ENCODE peak calls at places on chromosomes 1 and 21, in seven cellular contexts. V is A549, I is hepatocyte, A is mammary epithelial cell, U is body of pancreas, F is psoas muscle, G is HCT116. L is an unnamed sample. For H3K4me1, the result is how much of the 10 kb centered on the place peaks cover.

GRCh38 chr21:15061747-15062146 is 3.1 kb downstream of the NRIP1 start:
- DNase-seq in V (no peak), I (no peak), A (no peak), U (no peak), F (no peak), G (no peak), L (no peak)

GRCh38 chr1:111424281-111424680 is 3.3 kb downstream of the OVGP1 start:
- DNase-seq in V (no peak), I (no peak), A (no peak), U (no peak), F (no peak), G (no peak), L (no peak)

GRCh38 chr1:156886583-156887302 is 6.8 kb upstream of the PEAR1 start:
- DNase-seq in V (no peak), I (no peak), A (no peak), U (no peak), F (no peak), G (no peak), L (no peak)

GRCh38 chr1:197776348-197777082 is 1.2 kb upstream of the DENND1B start:
- DNase-seq in V (no peak), I (no peak), A (peak), U (no peak), F (no peak), G (peak), L (no peak)

GRCh38 chr1:96306809-96307208 is 414.8 kb upstream of the PTBP2 start:
- DNase-seq in V (no peak), I (no peak), A (peak), U (no peak), F (no peak), G (no peak), L (no peak)

GRCh38 chr1:153312569-153313186 is at the start of gene PGLYRP3:
- DNase-seq in V (no peak), I (no peak), A (peak), U (no peak), F (no peak), G (peak), L (no peak)

GRCh38 chr21:43858806-43859648 is 6.0 kb upstream of the AGPAT3 start:
- DNase-seq in V (no peak), I (no peak), A (no peak), U (no peak), F (no peak), G (no peak), L (no peak)

GRCh38 chr1:175338447-175339135 is 146.0 kb upstream of the KIAA0040 start:
- DNase-seq in V (peak), I (peak), A (no peak), U (peak), F (no peak), G (peak), L (no peak)

GRCh38 chr1:153842006-153842471 is 66.8 kb downstream of the SLC27A3 start:
- DNase-seq in V (no peak), I (no peak), A (no peak), U (no peak), F (no peak), G (no peak), L (no peak)

GRCh38 chr21:32448803-32449594 is 36.5 kb downstream of the EVA1C start:
- DNase-seq in V (no peak), I (no peak), A (no peak), U (no peak), F (no peak), G (no peak), L (no peak)

GRCh38 chr1:171292799-171293198 is 21.2 kb upstream of the FMO4 start:
- DNase-seq in V (no peak), I (no peak), A (no peak), U (no peak), F (no peak), G (no peak), L (no peak)

GRCh38 chr21:42561742-42562141 is 48.1 kb downstream of the SLC37A1 start:
- DNase-seq in V (no peak), I (peak), A (no peak), U (peak), F (no peak), G (no peak), L (no peak)

GRCh38 chr1:228836954-228837481 is 101.7 kb downstream of the RHOU start:
- DNase-seq in V (no peak), I (peak), A (no peak), U (no peak), F (no peak), G (no peak), L (peak)

GRCh38 chr1:20729155-20729931 is 3.2 kb downstream of the SH2D5 start:
- DNase-seq in V (no peak), I (no peak), A (no peak), U (no peak), F (no peak), G (no peak), L (no peak)

GRCh38 chr21:35575280-35575915 is 484.9 kb downstream of the SETD4 start:
- DNase-seq in V (no peak), I (no peak), A (peak), U (no peak), F (no peak), G (no peak), L (no peak)

GRCh38 chr1:27887215-27888035 is 15.1 kb downstream of the THEMIS2 start:
- DNase-seq in V (no peak), I (no peak), A (no peak), U (no peak), F (no peak), G (no peak), L (no peak)

GRCh38 chr1:76949503-76949902 is 82.2 kb downstream of the ST6GALNAC5 start:
- DNase-seq in V (no peak), I (no peak), A (peak), U (no peak), F (no peak), G (no peak), L (no peak)

GRCh38 chr1:33925586-33925985 is 61.7 kb downstream of the HMGB4 start:
- DNase-seq in V (no peak), I (no peak), A (no peak), U (no peak), F (no peak), G (peak), L (no peak)

GRCh38 chr1:168467452-168467851 is 76.3 kb downstream of the XCL2 start:
- DNase-seq in V (no peak), I (no peak), A (no peak), U (no peak), F (no peak), G (no peak), L (no peak)

GRCh38 chr1:85495556-85495955 is 30.6 kb upstream of the DDAH1 start:
- DNase-seq in V (peak), I (no peak), A (peak), U (peak), F (peak), G (peak), L (peak)

GRCh38 chr1:2459757-2460156 is 16.3 kb upstream of the PLCH2 start:
- DNase-seq in V (no peak), I (peak), A (no peak), U (peak), F (peak), G (no peak), L (no peak)

GRCh38 chr1:46538147-46538546 is 13.3 kb downstream of the KNCN start:
- DNase-seq in V (no peak), I (no peak), A (no peak), U (no peak), F (no peak), G (no peak), L (no peak)

GRCh38 chr1:207892764-207893163 is 18.2 kb downstream of the CD34 start:
- DNase-seq in V (no peak), I (no peak), A (no peak), U (no peak), F (no peak), G (no peak), L (no peak)

GRCh38 chr21:31282095-31282709 is 61.9 kb downstream of the TIAM1 start:
- DNase-seq in V (peak), I (peak), A (peak), U (no peak), F (peak), G (peak), L (no peak)

GRCh38 chr21:38333290-38334272 is 76.8 kb downstream of the KCNJ15 start:
- DNase-seq in V (no peak), I (no peak), A (no peak), U (no peak), F (no peak), G (no peak), L (no peak)

GRCh38 chr1:94888201-94888600 is 38.7 kb downstream of the CNN3 start:
- DNase-seq in V (no peak), I (no peak), A (no peak), U (no peak), F (no peak), G (no peak), L (no peak)

GRCh38 chr1:12447301-12447700 is 170.7 kb downstream of the DHRS3 start:
- DNase-seq in V (no peak), I (no peak), A (no peak), U (no peak), F (no peak), G (no peak), L (no peak)

GRCh38 chr1:10399487-10399917 is 638 bp downstream of the PGD start:
- DNase-seq in V (no peak), I (peak), A (peak), U (no peak), F (peak), G (no peak), L (no peak)

GRCh38 chr1:42956739-42957138 is 1.9 kb downstream of the SLC2A1 start:
- DNase-seq in V (no peak), I (no peak), A (no peak), U (no peak), F (no peak), G (no peak), L (no peak)

GRCh38 chr1:42957880-42958487 is 684 bp downstream of the SLC2A1 start:
- DNase-seq in V (peak), I (peak), A (peak), U (peak), F (peak), G (no peak), L (no peak)

GRCh38 chr1:42958488-42959317 is at the start of gene SLC2A1:
- DNase-seq in V (peak), I (peak), A (peak), U (peak), F (peak), G (peak), L (peak)

GRCh38 chr1:42955311-42956063 is 3.2 kb downstream of the SLC2A1 start:
- DNase-seq in V (no peak), I (no peak), A (no peak), U (no peak), F (no peak), G (no peak), L (no peak)

GRCh38 chr1:42957229-42957879 is 1.3 kb downstream of the SLC2A1 start:
- DNase-seq in V (no peak), I (no peak), A (no peak), U (no peak), F (no peak), G (no peak), L (no peak)
- H3K4me1 ChIP-seq in V (half or more), I (under half), A (under half), U (under half), F (under half), G (half or more), L (under half)

DNA sequence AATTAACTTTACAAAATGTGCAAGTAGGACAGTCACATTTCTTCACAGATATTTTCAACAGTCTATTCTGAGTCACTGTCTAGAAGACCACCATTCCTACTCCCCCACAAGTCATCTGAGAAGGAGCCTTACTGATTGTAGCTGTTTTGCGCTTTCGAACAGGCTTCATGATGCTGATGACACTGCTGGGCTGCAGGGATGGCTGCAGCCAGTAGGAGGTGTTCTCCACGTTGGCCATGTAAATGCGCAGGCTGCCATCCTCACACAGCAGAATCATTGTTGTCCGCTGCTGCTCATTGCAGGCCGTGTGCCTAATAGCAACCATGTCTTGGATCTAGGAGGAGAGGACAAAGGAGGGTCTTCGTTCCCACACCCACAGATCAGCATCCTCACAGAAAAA is 56.9 kb downstream of the UBR4 start:
- DNase-seq in V (no peak), I (no peak), A (no peak), U (no peak), F (no peak), G (no peak), L (no peak)
- TF ChIP-seq CTCF in V (no peak), I (no peak), A (no peak), U (no peak), F (no peak), G (peak), L (no peak)

DNA sequence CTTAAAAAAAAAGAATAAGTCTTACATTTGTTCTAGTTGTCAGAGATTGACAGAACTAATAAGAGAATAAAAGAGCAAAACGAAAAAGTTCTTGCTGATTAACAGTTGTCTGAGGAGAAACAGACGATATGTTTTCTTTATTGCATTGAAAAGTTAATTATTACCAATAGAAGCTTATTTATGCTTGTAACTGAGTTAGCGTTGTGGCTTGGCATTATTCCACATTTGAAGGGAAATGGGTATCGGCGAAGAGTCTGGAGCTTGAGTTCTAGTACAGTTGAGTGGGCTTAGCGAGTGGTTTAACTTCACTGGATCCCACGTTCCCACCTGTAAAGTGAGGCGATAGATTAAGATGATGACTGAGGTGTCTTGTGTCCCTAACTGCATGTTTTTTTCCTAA is 109.0 kb downstream of the SDCCAG8 start:
- DNase-seq in V (no peak), I (no peak), A (no peak), U (no peak), F (no peak), G (no peak), L (no peak)
- H3K4me1 ChIP-seq in V (under half), I (under half), A (under half), U (under half), F (under half), G (under half), L (under half)

GRCh38 chr1:17912491-17912890 is 157.4 kb downstream of the ACTL8 start:
- DNase-seq in V (no peak), I (no peak), A (no peak), U (no peak), F (no peak), G (no peak), L (no peak)

GRCh38 chr1:17911789-17912188 is 156.7 kb downstream of the ACTL8 start:
- DNase-seq in V (no peak), I (no peak), A (no peak), U (no peak), F (no peak), G (no peak), L (no peak)

GRCh38 chr1:17908945-17909344 is 153.8 kb downstream of the ACTL8 start:
- DNase-seq in V (no peak), I (no peak), A (no peak), U (no peak), F (no peak), G (no peak), L (no peak)

GRCh38 chr1:17913326-17914115 is 158.4 kb downstream of the ACTL8 start:
- DNase-seq in V (no peak), I (no peak), A (no peak), U (no peak), F (no peak), G (no peak), L (no peak)

DNA sequence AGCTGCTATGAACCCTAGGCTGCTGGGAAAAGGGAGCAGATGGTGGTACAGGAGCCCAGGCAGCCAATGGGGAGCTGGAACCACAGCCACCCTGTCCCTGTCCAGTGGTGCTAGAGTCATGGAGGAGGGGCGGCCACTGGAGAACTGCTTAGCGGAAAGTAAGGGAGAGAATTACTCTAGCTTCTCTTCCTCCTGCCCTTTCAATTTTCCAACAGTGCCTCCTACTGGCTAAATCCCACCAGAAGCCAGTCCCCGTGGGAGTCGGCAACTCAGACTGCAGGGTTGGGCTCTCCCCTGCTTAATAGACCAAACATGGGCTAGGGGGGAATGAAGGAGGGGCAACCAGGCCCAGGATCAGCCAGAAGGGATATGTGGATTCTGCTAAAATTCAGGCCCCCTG is 154.5 kb downstream of the ACTL8 start:
- DNase-seq in V (no peak), I (no peak), A (no peak), U (no peak), F (no peak), G (no peak), L (no peak)
- TF ChIP-seq CTCF in V (peak), I (peak), A (peak), U (peak), F (no peak), G (peak), L (no peak)

GRCh38 chr1:13760921-13761320 is 60.9 kb downstream of the PRDM2 start:
- DNase-seq in V (no peak), I (no peak), A (no peak), U (no peak), F (no peak), G (no peak), L (no peak)
- H3K4me1 ChIP-seq in V (under half), I (under half), A (under half), U (half or more), F (half or more), G (half or more), L (under half)

GRCh38 chr1:115166531-115167091 is 77.3 kb upstream of the TSPAN2 start:
- DNase-seq in V (no peak), I (no peak), A (peak), U (no peak), F (no peak), G (no peak), L (no peak)
- TF ChIP-seq CTCF in V (no peak), I (no peak), A (no peak), U (no peak), F (no peak), G (no peak), L (no peak)

GRCh38 chr1:59146056-59146455 is 150.8 kb upstream of the FGGY start:
- DNase-seq in V (no peak), I (no peak), A (no peak), U (no peak), F (no peak), G (no peak), L (no peak)

GRCh38 chr1:59146651-59147358 is 150.1 kb upstream of the FGGY start:
- DNase-seq in V (peak), I (peak), A (peak), U (peak), F (peak), G (no peak), L (peak)

GRCh38 chr1:59142663-59143487 is 154.0 kb upstream of the FGGY start:
- DNase-seq in V (peak), I (peak), A (peak), U (no peak), F (no peak), G (peak), L (no peak)

GRCh38 chr1:59143824-59144223 is 153.1 kb upstream of the FGGY start:
- DNase-seq in V (no peak), I (no peak), A (no peak), U (no peak), F (no peak), G (no peak), L (no peak)

GRCh38 chr1:59144959-59145358 is 151.9 kb upstream of the FGGY start:
- DNase-seq in V (no peak), I (no peak), A (no peak), U (no peak), F (no peak), G (no peak), L (no peak)
- H3K4me1 ChIP-seq in V (half or more), I (under half), A (under half), U (under half), F (under half), G (under half), L (under half)